ENCODE peak calls at places on chromosomes 2 and 18, in five cellular contexts. D is NCI-H748 treated with DMSO at 0.1 percent for 48 hours; P is sigmoid colon; F is WTC11; K is activated naive CD4-positive, alpha-beta T cell. E is an unnamed sample.

GRCh38 chr2:201542291-201542690 is 90.8 kb downstream of the STRADB start:
- DNase-seq in D (no peak), P (no peak), F (no peak), K (no peak), E (no peak)

GRCh38 chr2:9099341-9099751 is 95.9 kb upstream of the MBOAT2 start:
- DNase-seq in D (no peak), P (no peak), F (no peak), K (no peak), E (no peak)

GRCh38 chr2:69948032-69948962 is 13.1 kb downstream of the ASPRV1 start:
- DNase-seq in D (no peak), P (no peak), F (no peak), K (no peak), E (no peak)

GRCh38 chr2:70417011-70417410 is 115.1 kb upstream of the FAM136A start:
- DNase-seq in D (no peak), P (no peak), F (no peak), K (no peak), E (no peak)

GRCh38 chr18:73893879-73894278 is 253.8 kb downstream of the FBXO15 start:
- DNase-seq in D (no peak), P (no peak), F (no peak), K (no peak), E (no peak)

GRCh38 chr2:175454953-175455389 is 273.5 kb upstream of the ATP5MC3 start:
- DNase-seq in D (no peak), P (no peak), F (no peak), K (no peak), E (no peak)

GRCh38 chr2:120736955-120737801 is 1.5 kb downstream of the GLI2 start:
- DNase-seq in D (peak), P (peak), F (peak), K (no peak), E (no peak)

GRCh38 chr2:189124175-189124574 is 55.4 kb downstream of the COL5A2 start:
- DNase-seq in D (no peak), P (no peak), F (no peak), K (no peak), E (no peak)

GRCh38 chr2:33287611-33288010 is 188.8 kb upstream of the RASGRP3 start:
- DNase-seq in D (no peak), P (no peak), F (no peak), K (no peak), E (no peak)

GRCh38 chr2:211216221-211216620 is 659.8 kb downstream of the CPS1 start:
- DNase-seq in D (no peak), P (no peak), F (no peak), K (no peak), E (no peak)

GRCh38 chr2:20235655-20236302 is 10.8 kb upstream of the SDC1 start:
- DNase-seq in D (no peak), P (no peak), F (no peak), K (no peak), E (no peak)

GRCh38 chr2:100731535-100731981 is 88.4 kb upstream of the NPAS2 start:
- DNase-seq in D (no peak), P (no peak), F (no peak), K (no peak), E (no peak)

GRCh38 chr2:128321421-128321775 is 2.7 kb upstream of the HS6ST1 start:
- DNase-seq in D (no peak), P (peak), F (peak), K (no peak), E (no peak)

GRCh38 chr18:25896178-25896780 is 194.1 kb downstream of the SS18 start:
- DNase-seq in D (peak), P (no peak), F (peak), K (no peak), E (no peak)

GRCh38 chr2:43082878-43083261 is 143.5 kb downstream of the ZFP36L2 start:
- DNase-seq in D (no peak), P (no peak), F (no peak), K (no peak), E (no peak)

GRCh38 chr2:219291910-219292490 is 12.8 kb downstream of the DNAJB2 start:
- DNase-seq in D (no peak), P (peak), F (no peak), K (no peak), E (peak)

GRCh38 chr2:99140860-99141109 is 722 bp upstream of the C2orf15 start:
- DNase-seq in D (no peak), P (peak), F (no peak), K (no peak), E (no peak)

GRCh38 chr2:104872866-104873688 is 19.2 kb downstream of the POU3F3 start:
- DNase-seq in D (peak), P (peak), F (peak), K (no peak), E (peak)

GRCh38 chr2:35783723-35784122 is 571.9 kb upstream of the CRIM1 start:
- DNase-seq in D (no peak), P (no peak), F (peak), K (no peak), E (no peak)

E was measured in upper lobe of right lung.